ENCODE peak calls at places on chromosomes 13 and 19, in five cellular contexts. X, A, T, F and E are unnamed samples.
A peak's percentile ranks its signal among the peaks of the same experiment; 100 is the strongest.

GRCh38 chr13:51524312-51524711 is 60.0 kb upstream of the WDFY2 start:
- DNase-seq in X (no peak), A (no peak), T (no peak), F (no peak), E (no peak)

GRCh38 chr19:40599331-40600085 is 1.7 kb upstream of the LTBP4 start:
- DNase-seq in X (no peak), A (no peak), T (no peak), F (peak; percentile 42), E (no peak)

GRCh38 chr13:98856983-98857382 is 104.5 kb upstream of the SLC15A1 start:
- DNase-seq in X (no peak), A (no peak), T (peak; percentile 62), F (no peak), E (no peak)

GRCh38 chr19:54178581-54179261 is 5.8 kb upstream of the TMC4 start:
- DNase-seq in X (no peak), A (no peak), T (no peak), F (no peak), E (no peak)

GRCh38 chr13:101453784-101454201 is 1.3 kb downstream of the ITGBL1 start:
- DNase-seq in X (no peak), A (no peak), T (peak; percentile 9), F (no peak), E (no peak)

GRCh38 chr13:26458196-26458734 is 99.2 kb upstream of the WASF3 start:
- DNase-seq in X (no peak), A (no peak), T (no peak), F (no peak), E (no peak)

GRCh38 chr13:29452773-29453574 is 142.5 kb downstream of the SLC7A1 start:
- DNase-seq in X (no peak), A (no peak), T (no peak), F (no peak), E (no peak)

GRCh38 chr19:19033426-19034203 is at the start of the genes ARMC6 and SUGP2:
- DNase-seq in X (peak; percentile 90), A (peak; percentile 90), T (peak; percentile 89), F (peak; percentile 98), E (peak; percentile 66)

GRCh38 chr19:4124638-4125037 is 716 bp upstream of the MAP2K2 start:
- DNase-seq in X (no peak), A (no peak), T (no peak), F (no peak), E (no peak)

GRCh38 chr19:4121815-4122214 is 2.1 kb downstream of the MAP2K2 start:
- DNase-seq in X (no peak), A (no peak), T (no peak), F (no peak), E (no peak)

GRCh38 chr19:4122480-4122879 is 1.4 kb downstream of the MAP2K2 start:
- DNase-seq in X (no peak), A (no peak), T (no peak), F (no peak), E (no peak)

GRCh38 chr19:4120933-4121612 is 2.8 kb downstream of the MAP2K2 start:
- DNase-seq in X (no peak), A (no peak), T (no peak), F (no peak), E (no peak)

GRCh38 chr19:4123615-4124568 is at the start of gene MAP2K2:
- DNase-seq in X (peak; percentile 97), A (peak; percentile 98), T (peak; percentile 96), F (peak; percentile 98), E (peak; percentile 89)
- TF ChIP-seq CTCF in X (no peak), A (no peak), T (peak; percentile 8), F (no peak), E (peak; percentile 29)

DNA sequence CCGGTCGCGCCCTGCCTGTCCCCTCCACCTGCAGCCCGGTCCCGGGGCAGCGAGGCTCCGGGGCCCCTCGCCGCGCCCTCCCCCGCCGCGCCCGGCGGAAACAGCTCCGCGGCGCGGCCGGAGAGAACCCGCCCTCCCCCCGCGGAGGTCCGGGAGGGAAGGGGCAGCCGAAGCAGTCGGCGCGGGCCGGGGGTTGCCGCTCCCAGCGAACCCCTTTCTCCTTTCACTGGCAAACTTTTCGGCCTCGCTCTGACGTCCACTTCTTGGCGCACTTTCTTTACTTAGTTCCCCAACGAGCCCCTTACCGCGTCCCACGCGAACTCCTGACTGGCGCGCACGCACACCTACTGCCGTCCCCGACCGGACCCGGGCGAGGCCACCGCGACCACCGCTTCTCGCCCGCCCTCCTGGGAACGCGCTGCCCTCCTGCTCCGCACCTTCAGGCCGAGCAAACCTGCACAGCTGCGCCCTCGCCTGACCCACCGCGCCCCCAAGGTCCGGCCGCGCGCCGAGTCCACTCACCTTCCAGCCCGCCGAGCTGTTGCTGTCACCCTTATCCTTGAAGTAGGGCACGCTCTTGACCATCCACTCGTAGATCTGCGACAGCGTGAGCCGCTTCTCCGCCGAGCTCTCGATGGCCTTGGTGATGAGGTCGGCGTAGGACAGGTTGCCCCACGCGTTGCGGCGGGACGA is 1.2 kb downstream of the FOXO1 start:
- DNase-seq in X (no peak), A (no peak), T (peak; percentile 55), F (peak; percentile 33), E (no peak)
- H3K27me3 ChIP-seq in X (no peaks in the 10 kb centered on the region), A (no peaks in the 10 kb centered on the region), T (no peaks in the 10 kb centered on the region), F (peaks cover 12% of the 10 kb centered on the region), E (no peaks in the 10 kb centered on the region)

GRCh38 chr19:47749326-47749725 is 4.0 kb downstream of the NOP53 start:
- DNase-seq in X (no peak), A (no peak), T (no peak), F (no peak), E (no peak)
- TF ChIP-seq EP300 in X (no peak), A (no peak), T (no peak), F (no peak), E (no peak)

DNA sequence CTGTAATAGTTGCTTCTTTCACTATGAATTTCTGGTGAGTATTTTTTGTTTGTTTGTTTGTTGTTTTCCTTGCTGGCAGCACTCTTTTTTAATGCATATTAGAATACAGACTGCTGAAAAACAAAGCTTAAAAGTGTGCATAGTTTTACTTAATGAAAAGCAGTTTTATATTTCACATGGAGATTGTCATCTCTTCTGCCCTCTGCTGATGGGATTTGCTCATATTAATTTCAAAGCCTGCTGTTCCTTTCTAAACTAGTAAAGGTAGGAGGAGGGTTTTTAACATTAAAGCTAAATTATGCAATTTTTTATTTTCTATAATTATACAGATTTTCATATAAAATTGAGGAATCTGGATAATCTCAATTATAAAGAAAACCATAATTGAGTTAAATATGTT is 692.6 kb upstream of the SLITRK1 start:
- DNase-seq in X (no peak), A (no peak), T (no peak), F (no peak), E (no peak)
- TF ChIP-seq CTCF in X (no peak), A (no peak), T (no peak), F (no peak), E (no peak)

DNA sequence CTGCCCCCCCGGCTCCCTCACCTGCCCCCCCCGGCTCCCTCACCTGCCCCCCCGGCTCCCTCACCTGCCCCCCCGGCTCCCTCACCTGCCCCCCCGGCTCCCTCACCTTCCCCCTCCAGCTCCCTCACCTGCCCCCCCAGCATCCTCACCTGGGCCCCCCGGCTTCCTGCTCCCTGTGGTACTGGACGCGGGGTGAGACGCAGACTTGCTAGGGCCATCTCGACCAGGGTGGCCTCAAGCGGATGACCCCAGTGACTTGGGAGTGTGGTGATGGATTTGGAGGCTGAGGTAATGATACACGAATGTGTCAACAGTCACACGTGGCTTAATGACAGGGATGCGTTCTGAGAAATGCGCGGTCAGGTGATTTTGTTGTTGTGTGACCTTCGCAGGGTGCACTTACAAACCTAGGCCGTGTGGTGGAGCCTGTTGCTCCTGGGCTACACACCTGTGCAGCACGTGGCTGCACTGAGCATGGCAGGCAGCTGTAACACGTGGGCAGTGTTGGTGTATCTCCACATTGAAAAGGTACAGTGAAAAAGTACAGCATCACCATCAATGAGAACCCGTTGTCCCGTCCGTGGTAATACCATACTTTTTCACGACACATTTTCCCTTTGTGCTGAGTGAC is 197.8 kb downstream of the TEX29 start:
- DNase-seq in X (no peak), A (no peak), T (no peak), F (no peak), E (no peak)
- H3K27me3 ChIP-seq in X (peaks cover 30% of the 10 kb centered on the region), A (no peaks in the 10 kb centered on the region), T (peaks cover 7% of the 10 kb centered on the region), F (peaks cover 22% of the 10 kb centered on the region), E (no peaks in the 10 kb centered on the region)